ENCODE peak calls at places on chromosomes 16 and 17, in six cellular contexts. E is neural progenitor cell; C is heart right ventricle; P is adrenal gland; Q is A549; O is CD8-positive, alpha-beta memory T cell. T is an unnamed sample.

GRCh38 chr17:6639651-6640535 is 618 bp downstream of the KIAA0753 start:
- DNase-seq in E (peak; percentile 72), C (peak; percentile 21), P (peak; percentile 35), Q (no peak), O (no peak), T (no peak)

GRCh38 chr17:55161935-55162555 is 102.7 kb upstream of the HLF start:
- DNase-seq in E (no peak), C (no peak), P (no peak), Q (peak; percentile 13), O (no peak), T (no peak)

GRCh38 chr17:77865716-77866115 is 92.8 kb upstream of the TNRC6C start:
- DNase-seq in E (no peak), C (no peak), P (no peak), Q (no peak), O (no peak), T (no peak)

GRCh38 chr16:73735954-73736353 is 560.7 kb upstream of the PSMD7 start:
- DNase-seq in E (no peak), C (no peak), P (no peak), Q (no peak), O (no peak), T (no peak)

GRCh38 chr17:76132574-76133338 is 8.3 kb downstream of the FOXJ1 start:
- DNase-seq in E (peak; percentile 55), C (no peak), P (no peak), Q (no peak), O (no peak), T (no peak)

GRCh38 chr16:85888405-85889331 is 10.3 kb upstream of the IRF8 start:
- DNase-seq in E (no peak), C (no peak), P (no peak), Q (peak; percentile 34), O (peak; percentile 17), T (no peak)

GRCh38 chr16:22093952-22094351 is 1.6 kb downstream of the VWA3A start:
- DNase-seq in E (peak; percentile 16), C (no peak), P (no peak), Q (no peak), O (no peak), T (no peak)

GRCh38 chr17:75872434-75873351 is 5.7 kb downstream of the TRIM47 start:
- DNase-seq in E (no peak), C (peak; percentile 81), P (peak; percentile 90), Q (peak; percentile 87), O (peak; percentile 51), T (peak; percentile 96)

GRCh38 chr16:86605950-86606349 is 27.6 kb downstream of the FOXL1 start:
- DNase-seq in E (no peak), C (no peak), P (no peak), Q (no peak), O (no peak), T (no peak)

GRCh38 chr17:69093279-69093789 is 32.6 kb upstream of the ABCA9 start:
- DNase-seq in E (no peak), C (no peak), P (peak; percentile 22), Q (no peak), O (no peak), T (no peak)

GRCh38 chr17:80246726-80247125 is 13.9 kb upstream of the RNF213 start:
- DNase-seq in E (no peak), C (no peak), P (no peak), Q (no peak), O (no peak), T (no peak)

GRCh38 chr17:79446347-79446746 is 164.5 kb downstream of the RBFOX3 start:
- DNase-seq in E (no peak), C (no peak), P (no peak), Q (no peak), O (no peak), T (no peak)

GRCh38 chr16:50446861-50447260 is 78.1 kb upstream of the BRD7 start:
- DNase-seq in E (no peak), C (no peak), P (no peak), Q (no peak), O (no peak), T (peak; percentile 31)

GRCh38 chr17:78956254-78956653 is 23.5 kb downstream of the LGALS3BP start:
- DNase-seq in E (no peak), C (no peak), P (no peak), Q (no peak), O (no peak), T (no peak)

GRCh38 chr17:37750768-37751466 is 6.1 kb upstream of the HNF1B start:
- DNase-seq in E (no peak), C (no peak), P (no peak), Q (no peak), O (no peak), T (no peak)

GRCh38 chr16:74626741-74627416 is 20.0 kb upstream of the GLG1 start:
- DNase-seq in E (no peak), C (no peak), P (no peak), Q (no peak), O (no peak), T (no peak)

GRCh38 chr16:75254359-75254837 is 3.0 kb upstream of the BCAR1 start:
- DNase-seq in E (no peak), C (peak; percentile 18), P (peak; percentile 36), Q (peak; percentile 91), O (no peak), T (peak; percentile 69)

GRCh38 chr17:47323382-47324223 is at the start of gene EFCAB13:
- DNase-seq in E (peak; percentile 95), C (peak; percentile 92), P (peak; percentile 87), Q (peak; percentile 83), O (peak; percentile 68), T (peak; percentile 62)

GRCh38 chr16:50651835-50652438 is 29.2 kb downstream of the SNX20 start:
- DNase-seq in E (no peak), C (no peak), P (no peak), Q (no peak), O (no peak), T (no peak)

GRCh38 chr17:17506893-17507464 is 10.8 kb upstream of the RASD1 start:
- DNase-seq in E (no peak), C (peak; percentile 83), P (no peak), Q (no peak), O (no peak), T (no peak)

GRCh38 chr17:57970706-57971105 is 15.5 kb upstream of the CUEDC1 start:
- DNase-seq in E (no peak), C (no peak), P (no peak), Q (no peak), O (no peak), T (no peak)

GRCh38 chr16:1137604-1138003 is 15.3 kb upstream of the CACNA1H start:
- DNase-seq in E (no peak), C (no peak), P (peak; percentile 99), Q (no peak), O (no peak), T (no peak)

GRCh38 chr16:87185983-87186382 is 131.2 kb downstream of the C16orf95 start:
- DNase-seq in E (no peak), C (no peak), P (no peak), Q (no peak), O (no peak), T (no peak)

GRCh38 chr16:84341533-84342295 is 26.6 kb upstream of the ATP2C2 start:
- DNase-seq in E (no peak), C (no peak), P (no peak), Q (no peak), O (no peak), T (no peak)

GRCh38 chr17:8821446-8822105 is 22.4 kb upstream of the MFSD6L start:
- DNase-seq in E (no peak), C (no peak), P (no peak), Q (no peak), O (no peak), T (no peak)

GRCh38 chr17:74453665-74454196 is 12.7 kb upstream of the CD300A start:
- DNase-seq in E (peak; percentile 97), C (no peak), P (no peak), Q (peak; percentile 98), O (no peak), T (no peak)

GRCh38 chr17:50103941-50104340 is 8.8 kb downstream of the PDK2 start:
- DNase-seq in E (no peak), C (no peak), P (no peak), Q (no peak), O (no peak), T (no peak)

GRCh38 chr16:66359012-66359411 is 7.5 kb upstream of the CDH5 start:
- DNase-seq in E (no peak), C (no peak), P (no peak), Q (peak; percentile 49), O (no peak), T (no peak)
- H3K27ac ChIP-seq in E (no peak overlapping the region), C (peak overlapping the region; percentile 60), P (peak overlapping the region; percentile 47), Q (peak overlapping the region; percentile 70), O (no peak overlapping the region), T (no peak overlapping the region)

DNA sequence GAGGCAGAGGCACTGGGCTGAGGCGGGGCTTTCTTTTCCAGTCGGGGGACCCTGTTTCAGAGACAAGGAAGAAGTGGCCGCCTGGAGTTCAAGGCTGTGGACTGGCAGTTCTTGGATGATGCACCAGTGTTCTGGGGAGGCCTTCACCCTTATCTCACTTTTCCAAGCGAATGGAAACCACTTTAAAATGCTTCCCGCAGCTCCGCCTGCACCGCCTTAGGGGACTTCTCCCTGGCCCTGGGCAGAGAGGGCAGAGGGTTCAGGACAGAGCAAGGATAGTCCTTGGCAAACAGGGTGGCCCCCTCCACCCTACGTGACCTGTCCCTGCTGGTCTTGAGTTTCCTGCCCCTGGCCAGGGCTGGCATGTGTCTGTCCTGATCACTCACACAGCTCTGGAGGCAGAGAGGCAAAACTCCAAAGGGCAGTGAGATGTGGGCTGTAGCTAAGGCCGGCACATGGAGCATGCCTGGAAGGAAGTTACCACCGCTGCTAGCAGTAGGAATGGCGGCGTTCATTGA is 20.6 kb downstream of the RTN4RL1 start:
- DNase-seq in E (no peak), C (no peak), P (peak; percentile 81), Q (no peak), O (no peak), T (no peak)
- H3K27ac ChIP-seq in E (no peak overlapping the region), C (no peak overlapping the region), P (peak overlapping the region; percentile 91), Q (no peak overlapping the region), O (no peak overlapping the region), T (no peak overlapping the region)

DNA sequence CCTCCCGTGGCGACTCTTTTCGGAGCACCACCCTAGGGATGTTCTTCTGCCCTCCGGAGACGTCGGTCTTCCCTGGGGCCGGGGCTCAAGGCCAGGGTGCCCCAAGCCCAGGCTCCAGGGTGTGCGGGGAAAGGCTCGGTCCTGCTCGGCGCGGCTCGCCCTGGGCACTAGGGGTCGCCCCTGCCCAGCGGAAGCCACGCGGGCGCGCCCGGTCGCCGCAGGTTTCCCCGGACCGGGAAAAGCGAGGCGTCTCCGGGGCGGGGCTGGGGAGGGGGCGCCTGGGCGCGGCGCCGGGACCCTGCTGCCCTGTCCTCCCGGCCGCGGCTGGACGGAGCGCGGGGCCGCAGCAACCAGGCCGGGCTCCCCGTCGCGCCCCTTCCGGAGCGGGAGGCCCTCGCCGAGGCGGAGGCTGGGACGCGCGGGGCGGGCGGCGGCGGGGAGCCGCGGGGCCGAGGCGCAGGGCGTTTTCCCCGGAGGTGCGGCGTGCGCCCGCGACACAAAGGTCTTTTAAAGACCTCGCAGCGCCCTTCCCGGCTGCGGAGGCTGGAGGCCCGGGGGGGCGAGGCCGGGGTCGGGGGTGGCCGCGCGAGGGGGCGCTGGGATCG is 76.4 kb downstream of the MRC2 start:
- DNase-seq in E (peak; percentile 92), C (peak; percentile 79), P (peak; percentile 47), Q (peak; percentile 64), O (peak; percentile 65), T (peak; percentile 85)
- H3K27ac ChIP-seq in E (no peak overlapping the region), C (peak overlapping the region; percentile 90), P (peak overlapping the region; percentile 68), Q (peak overlapping the region; percentile 97), O (peak overlapping the region; percentile 16), T (peak overlapping the region; percentile 35)

DNA sequence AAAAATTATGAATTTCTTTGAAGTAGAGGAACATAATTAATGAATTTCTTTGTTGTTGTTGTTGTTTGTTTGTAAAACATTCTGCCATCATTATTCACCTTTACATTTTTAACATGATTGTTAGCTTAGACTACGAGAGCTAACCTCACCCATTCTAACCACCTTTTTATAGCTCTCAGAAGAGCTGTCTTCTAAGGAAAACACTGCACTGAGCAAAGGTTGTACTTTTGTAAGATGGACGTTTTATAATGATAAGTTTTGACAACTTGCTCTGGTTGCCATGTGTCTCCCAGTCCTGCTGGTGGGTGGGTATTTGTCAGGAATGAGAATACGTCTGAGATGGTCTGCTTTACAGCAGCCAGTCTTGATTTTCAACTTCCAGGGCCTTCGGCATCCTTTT is 270.4 kb upstream of the TBX2 start:
- DNase-seq in E (no peak), C (no peak), P (no peak), Q (no peak), O (no peak), T (no peak)
- H3K27ac ChIP-seq in E (no peak overlapping the region), C (peak overlapping the region; percentile 47), P (peak overlapping the region; percentile 38), Q (no peak overlapping the region), O (no peak overlapping the region), T (peak overlapping the region; percentile 44)